ENCODE peak calls at places on chromosomes 2 and 18, in nine cellular contexts. B is heart left ventricle; A is fibroblast of lung; D is foreskin fibroblast; M is choroid plexus epithelial cell; X is CD8-positive, alpha-beta T cell; W is spleen; E is NT2/D1; R is endothelial cell of umbilical vein. U is an unnamed sample.

GRCh38 chr2:19812166-19812565 is 89.6 kb downstream of the TTC32 start:
- DNase-seq in R (no peak), X (no peak), A (no peak), D (no peak), W (no peak), E (no peak), M (no peak), B (no peak), U (no peak)

GRCh38 chr2:8790739-8791162 is 46.7 kb downstream of the KIDINS220 start:
- DNase-seq in M (no peak), E (no peak), B (no peak), A (no peak), D (no peak), W (no peak), R (no peak), X (no peak), U (no peak)

GRCh38 chr2:172103471-172104292 is 982 bp upstream of the DLX2 start:
- DNase-seq in X (peak; percentile 57), E (no peak), R (peak; percentile 86), B (peak; percentile 77), D (peak; percentile 82), W (peak; percentile 95), A (peak; percentile 88), M (peak; percentile 91), U (peak; percentile 67)

GRCh38 chr2:36541891-36542595 is 55.9 kb downstream of the FEZ2 start:
- DNase-seq in D (no peak), E (no peak), M (no peak), R (peak; percentile 89), B (no peak), A (no peak), W (no peak), X (no peak), U (no peak)

GRCh38 chr18:13831864-13832508 is 8.0 kb downstream of the MC5R start:
- DNase-seq in R (no peak), M (no peak), A (no peak), D (no peak), W (no peak), X (no peak), E (no peak), B (no peak), U (no peak)

GRCh38 chr2:229921101-229921891 is 513 bp downstream of the TRIP12 start:
- DNase-seq in D (peak; percentile 59), E (no peak), M (peak; percentile 33), A (peak; percentile 63), X (peak; percentile 56), R (peak; percentile 33), W (peak; percentile 92), B (peak; percentile 79), U (no peak)

GRCh38 chr2:20593072-20594034 is 57.5 kb downstream of the HS1BP3 start:
- DNase-seq in W (peak; percentile 82), M (peak; percentile 96), B (peak; percentile 56), X (no peak), E (no peak), R (peak; percentile 73), A (peak; percentile 98), D (peak; percentile 82), U (peak; percentile 59)

GRCh38 chr2:16570516-16570915 is 95.1 kb downstream of the CYRIA start:
- DNase-seq in B (no peak), R (no peak), D (no peak), M (no peak), X (no peak), W (no peak), A (no peak), E (no peak), U (no peak)

GRCh38 chr18:80190311-80190710 is 57.0 kb downstream of the PARD6G start:
- DNase-seq in X (no peak), E (no peak), D (no peak), B (no peak), R (no peak), A (no peak), M (no peak), W (no peak), U (no peak)

GRCh38 chr18:76461692-76462325 is 33.2 kb downstream of the ZNF516 start:
- DNase-seq in R (no peak), B (no peak), E (no peak), W (no peak), M (no peak), D (no peak), X (no peak), A (no peak), U (no peak)

DNA sequence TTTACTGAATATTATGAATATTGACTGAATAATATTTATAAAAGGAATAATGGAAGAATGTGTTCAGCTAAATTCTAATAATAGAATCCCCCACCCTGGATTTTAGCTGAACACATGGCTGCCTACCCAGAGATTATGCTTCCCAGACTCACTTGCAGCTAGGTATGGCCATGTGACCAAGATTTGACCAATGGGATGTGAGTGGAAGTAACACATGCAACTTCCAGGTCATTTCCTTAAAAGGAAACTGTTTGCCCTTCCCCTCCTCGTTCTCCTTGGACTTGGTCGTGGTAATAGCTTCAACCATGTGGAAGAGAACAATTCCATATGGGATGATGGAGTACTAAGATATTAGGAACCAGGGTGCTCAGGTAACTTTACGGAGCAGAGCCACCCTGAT is 47.8 kb downstream of the KIAA2012 start:
- DNase-seq in A (no peak), E (no peak), D (no peak), B (no peak), X (no peak), W (no peak), M (no peak), R (no peak), U (no peak)
- H3K4me3 ChIP-seq in A (no peak overlapping the region), E (no peak overlapping the region), D (no peak overlapping the region), B (no peak overlapping the region), X (no peak overlapping the region), W (no peak overlapping the region), M (no peak overlapping the region), R (no peak overlapping the region), U (no peak overlapping the region)

GRCh38 chr18:34598136-34598635 is 111.9 kb upstream of the DTNA start:
- DNase-seq in W (no peak), B (no peak), E (no peak), M (peak; percentile 21), A (peak; percentile 53), R (peak; percentile 10), X (no peak), D (no peak), U (no peak)

GRCh38 chr18:34595673-34596072 is 114.4 kb upstream of the DTNA start:
- DNase-seq in X (no peak), D (peak; percentile 40), M (peak; percentile 77), E (no peak), R (peak; percentile 47), A (peak; percentile 61), W (no peak), B (no peak), U (peak; percentile 8)

GRCh38 chr18:34600118-34600517 is 110.0 kb upstream of the DTNA start:
- DNase-seq in X (no peak), D (no peak), M (peak; percentile 38), A (peak; percentile 70), R (peak; percentile 14), B (no peak), W (no peak), E (no peak), U (no peak)

DNA sequence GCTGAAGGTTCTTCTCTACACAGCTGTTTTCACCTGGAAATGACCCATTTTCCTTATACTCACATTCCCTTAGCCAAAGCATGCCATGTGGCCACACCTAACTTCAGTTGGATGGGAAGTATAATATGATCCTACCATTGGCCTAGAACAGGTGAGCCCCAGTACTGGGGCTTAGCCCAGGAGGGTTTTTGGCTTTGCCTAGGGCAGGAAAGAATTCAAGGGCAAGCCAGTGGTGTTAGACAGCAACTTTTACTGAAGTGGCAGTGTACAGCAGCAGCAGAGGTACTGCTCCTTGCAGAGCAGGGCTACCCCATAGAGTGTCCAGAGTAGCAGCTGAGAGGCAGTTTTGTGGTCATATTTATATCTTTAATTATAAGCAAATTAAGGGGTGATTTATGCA is 109.2 kb upstream of the DTNA start:
- DNase-seq in W (no peak), X (no peak), B (no peak), E (no peak), A (no peak), D (no peak), M (no peak), R (no peak), U (no peak)
- H3K4me3 ChIP-seq in W (no peak overlapping the region), X (no peak overlapping the region), B (no peak overlapping the region), E (no peak overlapping the region), A (no peak overlapping the region), D (no peak overlapping the region), M (no peak overlapping the region), R (no peak overlapping the region), U (no peak overlapping the region)

GRCh38 chr2:33220533-33220932 is 255.9 kb upstream of the RASGRP3 start:
- DNase-seq in X (no peak), W (no peak), B (no peak), A (no peak), M (no peak), D (no peak), E (no peak), R (no peak), U (no peak)
- H3K4me3 ChIP-seq in X (no peak overlapping the region), W (no peak overlapping the region), B (no peak overlapping the region), A (no peak overlapping the region), M (no peak overlapping the region), D (no peak overlapping the region), E (no peak overlapping the region), R (no peak overlapping the region), U (no peak overlapping the region)

DNA sequence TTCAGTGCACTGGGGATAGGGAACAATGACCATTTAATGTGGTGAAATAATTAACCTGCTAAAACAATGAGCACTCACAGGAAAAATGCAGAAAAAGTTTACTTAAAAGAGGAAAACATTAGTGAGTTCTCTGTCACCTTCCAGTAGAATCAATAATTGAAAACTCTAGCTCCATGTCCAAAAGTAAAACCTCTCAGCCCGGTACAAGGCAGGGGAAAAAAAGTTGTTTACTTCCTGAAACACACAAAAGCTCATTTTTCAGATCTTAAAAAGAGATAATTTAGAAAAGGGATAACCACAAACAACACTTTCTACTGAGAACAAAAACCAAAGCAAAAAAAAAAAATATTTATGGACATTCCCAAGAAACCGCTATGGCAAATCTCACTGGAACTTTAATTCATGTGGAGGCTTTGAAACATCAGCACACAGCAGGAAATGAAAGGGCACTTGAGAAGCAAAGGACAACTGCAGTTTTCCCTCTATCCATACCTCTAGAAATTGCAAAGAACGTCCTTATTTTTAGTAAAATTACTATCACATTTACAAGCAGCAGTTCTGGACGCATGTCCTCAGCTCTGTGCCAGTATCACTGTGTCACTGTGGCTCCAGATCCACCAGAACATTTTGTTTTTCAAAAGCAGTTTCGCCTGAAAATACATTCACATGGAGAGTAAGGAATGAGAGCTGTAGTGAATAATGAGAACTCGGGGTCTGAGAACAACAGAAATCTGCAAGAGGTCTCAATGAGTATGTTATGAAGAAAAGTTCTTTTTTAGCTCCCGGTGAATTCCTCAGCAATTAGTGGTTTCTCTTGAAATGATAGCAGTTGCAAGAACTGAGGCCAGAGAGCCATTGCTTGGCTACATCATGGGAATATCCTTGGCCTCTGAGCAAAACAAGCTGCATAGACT is 44.7 kb upstream of the DNAH7 start:
- DNase-seq in W (no peak), E (no peak), D (peak; percentile 50), B (no peak), X (no peak), M (peak; percentile 95), R (no peak), A (peak; percentile 72), U (peak; percentile 50)
- H3K4me3 ChIP-seq in W (no peak overlapping the region), E (no peak overlapping the region), D (peak overlapping the region; percentile 14), B (no peak overlapping the region), X (no peak overlapping the region), M (no peak overlapping the region), R (no peak overlapping the region), A (no peak overlapping the region), U (no peak overlapping the region)

GRCh38 chr18:39134255-39134654 is 1568.7 kb upstream of the CELF4 start:
- DNase-seq in M (no peak), E (no peak), W (no peak), B (no peak), R (no peak), X (no peak), D (no peak), A (no peak), U (no peak)
- H3K4me3 ChIP-seq in M (no peak overlapping the region), E (no peak overlapping the region), W (no peak overlapping the region), B (no peak overlapping the region), R (no peak overlapping the region), X (no peak overlapping the region), D (no peak overlapping the region), A (no peak overlapping the region), U (no peak overlapping the region)